ENCODE peak calls at places on chromosomes 6 and 20, in ten cellular contexts. X is A549, B is breast epithelium, K is adrenal gland, C is stomach, G is HCT116, F is heart left ventricle, M is IMR-90, H is prostate gland, W is ovary. Z is an unnamed sample. For H3K4me1, the result is how much of the 10 kb centered on the place peaks cover.

GRCh38 chr20:7627734-7628663 is 312.3 kb downstream of the HAO1 start:
- DNase-seq in X (no peak), B (no peak), K (no peak), C (no peak), G (no peak), F (no peak), M (no peak), H (no peak), W (no peak), Z (no peak)

GRCh38 chr6:148166339-148166949 is 176.2 kb upstream of the SASH1 start:
- DNase-seq in X (peak), B (no peak), K (no peak), C (no peak), G (peak), F (no peak), M (peak), H (peak), W (no peak), Z (no peak)

GRCh38 chr6:44040786-44041185 is 86.5 kb downstream of the MRPL14 start:
- DNase-seq in X (no peak), B (no peak), K (no peak), C (no peak), G (no peak), F (no peak), M (no peak), H (no peak), W (no peak), Z (no peak)

GRCh38 chr6:33802186-33803061 is 1.4 kb downstream of the MLN start:
- DNase-seq in X (no peak), B (no peak), K (no peak), C (no peak), G (no peak), F (no peak), M (no peak), H (no peak), W (no peak), Z (no peak)

GRCh38 chr20:59820204-59821041 is 113.0 kb downstream of the SYCP2 start:
- DNase-seq in X (no peak), B (peak), K (no peak), C (no peak), G (no peak), F (peak), M (no peak), H (no peak), W (no peak), Z (no peak)

GRCh38 chr20:16313917-16314316 is 259.3 kb downstream of the KIF16B start:
- DNase-seq in X (no peak), B (no peak), K (no peak), C (no peak), G (no peak), F (no peak), M (no peak), H (no peak), W (no peak), Z (no peak)

GRCh38 chr6:111173341-111173740 is 86.0 kb downstream of the SLC16A10 start:
- DNase-seq in X (no peak), B (no peak), K (no peak), C (no peak), G (no peak), F (no peak), M (no peak), H (no peak), W (no peak), Z (no peak)

GRCh38 chr20:32358883-32359632 is 927 bp downstream of the ASXL1 start:
- DNase-seq in X (peak), B (peak), K (peak), C (peak), G (no peak), F (peak), M (peak), H (peak), W (peak), Z (peak)

GRCh38 chr6:158703840-158704822 is 54.3 kb downstream of the SYTL3 start:
- DNase-seq in X (peak), B (peak), K (peak), C (peak), G (peak), F (peak), M (peak), H (peak), W (peak), Z (peak)

GRCh38 chr6:90676516-90676915 is 89.6 kb upstream of the MAP3K7 start:
- DNase-seq in X (no peak), B (no peak), K (no peak), C (no peak), G (no peak), F (no peak), M (no peak), H (no peak), W (no peak), Z (no peak)

GRCh38 chr6:52362443-52363221 is 681 bp downstream of the PAQR8 start:
- DNase-seq in X (no peak), B (no peak), K (peak), C (peak), G (no peak), F (peak), M (no peak), H (no peak), W (peak), Z (peak)

GRCh38 chr20:34791289-34792020 is 34.0 kb downstream of the NCOA6 start:
- DNase-seq in X (no peak), B (no peak), K (no peak), C (no peak), G (no peak), F (no peak), M (peak), H (no peak), W (no peak), Z (no peak)

GRCh38 chr6:42182101-42182500 is 8.9 kb downstream of the GUCA1A start:
- DNase-seq in X (no peak), B (no peak), K (peak), C (peak), G (no peak), F (peak), M (no peak), H (no peak), W (no peak), Z (no peak)

GRCh38 chr6:141758430-141758829 is 374.3 kb upstream of the GJE1 start:
- DNase-seq in X (no peak), B (no peak), K (no peak), C (no peak), G (no peak), F (no peak), M (no peak), H (no peak), W (no peak), Z (no peak)

GRCh38 chr6:96002576-96002910 is 13.2 kb upstream of the FUT9 start:
- DNase-seq in X (no peak), B (no peak), K (no peak), C (no peak), G (no peak), F (peak), M (no peak), H (no peak), W (no peak), Z (no peak)

GRCh38 chr6:92779758-92780157 is 639.6 kb downstream of the EPHA7 start:
- DNase-seq in X (no peak), B (no peak), K (peak), C (no peak), G (no peak), F (peak), M (peak), H (peak), W (no peak), Z (no peak)

GRCh38 chr6:105900120-105900937 is 185.8 kb upstream of the PRDM1 start:
- DNase-seq in X (no peak), B (no peak), K (no peak), C (no peak), G (no peak), F (no peak), M (peak), H (no peak), W (no peak), Z (no peak)

GRCh38 chr20:63498950-63499332 is at the start of gene EEF1A2:
- DNase-seq in X (no peak), B (no peak), K (no peak), C (peak), G (no peak), F (peak), M (no peak), H (no peak), W (peak), Z (no peak)

GRCh38 chr6:82040405-82041221 is 206.9 kb downstream of the IBTK start:
- DNase-seq in X (peak), B (no peak), K (peak), C (no peak), G (peak), F (peak), M (peak), H (peak), W (peak), Z (no peak)

GRCh38 chr6:34017106-34017805 is 128.6 kb downstream of the GRM4 start:
- DNase-seq in X (no peak), B (no peak), K (no peak), C (no peak), G (no peak), F (no peak), M (no peak), H (no peak), W (no peak), Z (no peak)

GRCh38 chr20:1376007-1376406 is 16.8 kb downstream of the FKBP1A start:
- DNase-seq in X (no peak), B (no peak), K (no peak), C (no peak), G (no peak), F (no peak), M (no peak), H (no peak), W (no peak), Z (no peak)

GRCh38 chr6:19311786-19312185 is 525.4 kb upstream of the ID4 start:
- DNase-seq in X (no peak), B (no peak), K (no peak), C (no peak), G (no peak), F (no peak), M (no peak), H (no peak), W (no peak), Z (no peak)

GRCh38 chr6:788058-788457 is 95.1 kb upstream of the EXOC2 start:
- DNase-seq in X (no peak), B (no peak), K (no peak), C (no peak), G (no peak), F (no peak), M (no peak), H (no peak), W (no peak), Z (no peak)

GRCh38 chr6:126052485-126052884 is 66.1 kb downstream of the TRMT11 start:
- DNase-seq in X (no peak), B (no peak), K (no peak), C (no peak), G (no peak), F (no peak), M (no peak), H (no peak), W (no peak), Z (no peak)

GRCh38 chr6:145372671-145373123 is 362.6 kb downstream of the EPM2A start:
- DNase-seq in X (no peak), B (no peak), K (no peak), C (peak), G (no peak), F (peak), M (peak), H (no peak), W (no peak), Z (no peak)

GRCh38 chr20:7741866-7742265 is 198.4 kb downstream of the HAO1 start:
- DNase-seq in X (no peak), B (no peak), K (no peak), C (no peak), G (no peak), F (no peak), M (no peak), H (no peak), W (no peak), Z (no peak)

GRCh38 chr20:57106030-57106682 is 160.3 kb downstream of the BMP7 start:
- DNase-seq in X (no peak), B (no peak), K (no peak), C (no peak), G (peak), F (no peak), M (no peak), H (no peak), W (no peak), Z (no peak)

GRCh38 chr6:18632670-18633410 is 245.7 kb downstream of the RNF144B start:
- DNase-seq in X (no peak), B (no peak), K (no peak), C (no peak), G (peak), F (no peak), M (peak), H (no peak), W (no peak), Z (no peak)

GRCh38 chr6:42269974-42270510 is 52.4 kb upstream of the MRPS10 start:
- DNase-seq in X (no peak), B (no peak), K (no peak), C (no peak), G (no peak), F (no peak), M (no peak), H (no peak), W (no peak), Z (no peak)

GRCh38 chr6:43969158-43969981 is 157.9 kb downstream of the MRPL14 start:
- DNase-seq in X (no peak), B (no peak), K (no peak), C (peak), G (no peak), F (no peak), M (no peak), H (no peak), W (no peak), Z (no peak)

GRCh38 chr6:106512048-106512957 is 117.0 kb downstream of the RTN4IP1 start:
- DNase-seq in X (peak), B (peak), K (peak), C (peak), G (no peak), F (peak), M (no peak), H (peak), W (peak), Z (peak)

GRCh38 chr6:161498359-161498758 is 224.5 kb upstream of the AGPAT4 start:
- DNase-seq in X (peak), B (no peak), K (no peak), C (no peak), G (peak), F (peak), M (peak), H (no peak), W (no peak), Z (no peak)

GRCh38 chr6:14910692-14911547 is 334.9 kb upstream of the JARID2 start:
- DNase-seq in X (no peak), B (no peak), K (peak), C (peak), G (no peak), F (peak), M (peak), H (no peak), W (no peak), Z (peak)
- TF ChIP-seq POLR2A in X (no peak), B (no peak), K (no peak), C (no peak), G (no peak), F (no peak), M (no peak), H (no peak), W (no peak), Z (no peak)

DNA sequence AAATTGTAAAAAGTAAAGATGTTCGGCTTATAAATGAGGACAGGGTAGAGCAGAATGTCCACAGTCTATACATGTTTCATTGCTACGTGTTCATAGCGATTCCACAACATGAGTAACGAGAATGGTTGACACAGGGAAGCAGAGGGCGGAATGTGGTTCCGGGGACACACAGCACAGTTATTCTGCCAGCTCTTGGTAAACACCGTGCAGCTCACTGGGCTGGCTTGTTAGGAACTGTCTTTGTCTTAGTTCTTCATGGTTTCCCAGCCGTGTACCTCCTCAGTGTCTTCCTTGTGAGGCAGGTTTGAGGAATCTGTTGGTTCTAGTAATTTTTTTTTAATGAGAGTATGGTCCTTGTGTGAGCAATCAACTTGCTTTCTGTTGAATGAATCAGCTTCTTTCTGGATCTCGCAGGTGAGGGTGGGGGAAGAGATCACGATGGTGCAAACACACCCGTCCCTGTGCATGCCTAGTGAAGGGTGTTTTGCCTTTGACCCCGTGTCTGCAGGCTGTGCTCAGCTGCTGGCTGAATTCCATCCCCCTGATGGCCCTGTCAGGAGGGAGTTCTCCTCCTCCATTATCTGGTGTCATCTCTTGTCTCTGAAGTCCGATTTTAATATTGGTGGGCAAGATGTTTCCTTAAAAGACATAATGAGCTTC is 168.2 kb downstream of the SMOC2 start:
- DNase-seq in X (no peak), B (no peak), K (no peak), C (no peak), G (no peak), F (no peak), M (no peak), H (peak), W (no peak), Z (no peak)
- H3K4me1 ChIP-seq in X (under half), B (under half), K (under half), C (under half), G (under half), F (under half), M (under half), H (under half), W (under half), Z (under half)

DNA sequence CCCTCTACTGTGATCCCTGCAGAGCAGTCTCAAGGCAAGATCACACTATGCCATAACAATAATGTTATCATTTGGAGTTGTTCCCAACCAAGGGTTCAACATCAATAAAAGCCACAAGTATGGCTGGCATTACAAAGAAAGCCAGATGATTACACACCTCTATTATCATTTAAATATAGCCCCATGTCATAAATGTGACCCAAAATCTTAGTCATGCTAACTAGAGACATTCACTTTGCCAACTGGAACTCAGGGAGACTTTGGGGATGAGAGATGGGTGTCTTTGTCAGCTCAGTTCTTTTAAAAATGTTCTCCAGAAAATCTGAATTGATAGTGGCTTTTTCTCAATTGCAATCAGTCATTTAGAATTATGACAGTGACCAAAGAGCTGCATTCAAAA is 46.5 kb downstream of the RALGAPA2 start:
- DNase-seq in X (no peak), B (no peak), K (no peak), C (no peak), G (no peak), F (no peak), M (no peak), H (no peak), W (no peak), Z (no peak)
- H3K4me3 ChIP-seq in X (no peak), B (no peak), K (no peak), C (no peak), G (no peak), F (no peak), M (no peak), H (no peak), W (no peak), Z (no peak)

DNA sequence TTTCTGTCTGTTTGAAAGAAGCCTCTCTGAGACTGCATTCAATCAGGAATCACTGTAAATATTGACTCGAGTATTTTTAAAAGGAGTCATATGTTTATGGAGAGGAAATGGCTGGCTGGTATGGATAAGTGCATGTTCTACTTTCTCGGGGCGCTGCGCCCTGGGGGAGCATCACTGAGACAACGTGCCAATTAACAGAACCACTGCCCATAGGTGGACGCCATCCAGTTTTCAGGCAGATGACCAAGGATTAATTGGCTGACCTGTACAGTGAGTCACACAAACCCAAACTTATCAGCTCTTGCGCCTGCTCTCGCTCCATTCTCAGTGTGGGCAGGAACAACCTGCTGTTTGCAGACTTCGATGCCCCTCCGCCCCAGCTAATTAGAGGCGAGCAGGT is 571.2 kb downstream of the QKI start:
- DNase-seq in X (no peak), B (no peak), K (peak), C (no peak), G (no peak), F (peak), M (peak), H (no peak), W (no peak), Z (no peak)
- TF ChIP-seq POLR2A in X (no peak), B (no peak), K (no peak), C (no peak), G (no peak), F (no peak), M (no peak), H (no peak), W (no peak), Z (no peak)

GRCh38 chr20:51318058-51318960 is 224.2 kb downstream of the NFATC2 start:
- DNase-seq in X (peak), B (no peak), K (peak), C (peak), G (peak), F (no peak), M (no peak), H (no peak), W (no peak), Z (peak)

GRCh38 chr20:51322164-51322707 is 220.3 kb downstream of the NFATC2 start:
- DNase-seq in X (no peak), B (no peak), K (no peak), C (no peak), G (no peak), F (no peak), M (no peak), H (no peak), W (no peak), Z (no peak)

GRCh38 chr20:51319522-51319921 is 223.0 kb downstream of the NFATC2 start:
- DNase-seq in X (no peak), B (no peak), K (no peak), C (no peak), G (no peak), F (no peak), M (no peak), H (no peak), W (no peak), Z (no peak)

GRCh38 chr20:51326241-51326819 is 216.2 kb downstream of the NFATC2 start:
- DNase-seq in X (peak), B (no peak), K (peak), C (peak), G (peak), F (no peak), M (peak), H (peak), W (no peak), Z (peak)

GRCh38 chr20:51321343-51322163 is 221.0 kb downstream of the NFATC2 start:
- DNase-seq in X (no peak), B (no peak), K (no peak), C (no peak), G (no peak), F (no peak), M (no peak), H (no peak), W (no peak), Z (no peak)
- H3K4me1 ChIP-seq in X (under half), B (under half), K (under half), C (under half), G (under half), F (under half), M (under half), H (under half), W (under half), Z (under half)

DNA sequence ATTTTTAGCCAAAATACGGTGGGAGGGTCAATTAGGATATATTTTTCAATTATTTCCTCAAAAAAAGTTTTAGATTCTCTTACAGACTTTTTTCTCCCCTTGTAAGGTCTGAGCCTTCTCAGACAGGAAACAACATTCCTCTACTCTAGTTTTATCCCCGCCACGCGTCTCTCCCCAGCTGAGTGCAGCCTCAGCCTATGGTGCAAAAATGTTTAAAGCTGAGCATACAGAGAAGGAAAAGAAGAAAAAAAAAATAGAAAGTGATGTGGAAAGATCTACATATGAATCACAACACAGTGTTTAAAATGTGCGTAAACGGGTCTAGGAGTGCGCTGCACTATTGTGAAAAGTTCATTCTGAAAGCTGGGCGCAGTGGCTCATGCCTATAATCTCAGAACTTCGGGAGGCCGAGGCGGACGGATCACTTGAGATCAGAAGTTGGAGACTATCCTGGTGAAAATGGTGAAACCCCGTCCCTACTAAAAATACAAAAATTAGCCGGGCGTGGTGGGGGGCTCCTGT is 159.0 kb downstream of the TRIM27 start:
- DNase-seq in X (no peak), B (no peak), K (no peak), C (no peak), G (no peak), F (no peak), M (no peak), H (no peak), W (no peak), Z (no peak)
- H3K4me3 ChIP-seq in X (peak), B (no peak), K (no peak), C (no peak), G (no peak), F (no peak), M (no peak), H (no peak), W (no peak), Z (no peak)

GRCh38 chr6:12336121-12336971 is 46.2 kb downstream of the EDN1 start:
- DNase-seq in X (peak), B (no peak), K (no peak), C (no peak), G (no peak), F (no peak), M (no peak), H (no peak), W (no peak), Z (no peak)
- TF ChIP-seq POLR2A in X (no peak), B (no peak), K (no peak), C (no peak), G (no peak), F (no peak), M (no peak), H (no peak), W (no peak), Z (no peak)

GRCh38 chr20:62359491-62360121 is 7.5 kb downstream of the LAMA5 start:
- DNase-seq in X (peak), B (no peak), K (peak), C (no peak), G (peak), F (peak), M (no peak), H (no peak), W (peak), Z (no peak)
- H3K4me1 ChIP-seq in X (half or more), B (half or more), K (half or more), C (half or more), G (half or more), F (half or more), M (under half), H (half or more), W (under half), Z (half or more)